ENCODE peak calls at places on chromosomes 12 and 14, in ten cellular contexts. One of them, this sample, is unnamed.

GRCh38 chr12:118999107-118999506 is 17.8 kb downstream of the SRRM4 start:
- DNase-seq in epithelial cell of esophagus: no peak
- DNase-seq in sciatic nerve: no peak
- DNase-seq in aorta: no peak
- DNase-seq in HTR-8/SVneo: no peak
- DNase-seq in CD4-positive, alpha-beta memory T cell: no peak
- DNase-seq in hepatocyte: no peak
- DNase-seq in MCF 10A: no peak
- DNase-seq in hepatic stellate cell: no peak
- DNase-seq in heart left ventricle: no peak
- DNase-seq in this sample: no peak

GRCh38 chr14:61229475-61229888 is 51.7 kb downstream of the TMEM30B start:
- DNase-seq in CD4-positive, alpha-beta memory T cell: no peak
- DNase-seq in MCF 10A: no peak
- DNase-seq in HTR-8/SVneo: no peak
- DNase-seq in hepatocyte: no peak
- DNase-seq in sciatic nerve: no peak
- DNase-seq in heart left ventricle: no peak
- DNase-seq in aorta: no peak
- DNase-seq in epithelial cell of esophagus: no peak
- DNase-seq in hepatic stellate cell: no peak
- DNase-seq in this sample: no peak

GRCh38 chr12:68944296-68945076 is 11.5 kb upstream of the CPM start:
- DNase-seq in hepatic stellate cell: no peak
- DNase-seq in hepatocyte: no peak
- DNase-seq in heart left ventricle: no peak
- DNase-seq in CD4-positive, alpha-beta memory T cell: no peak
- DNase-seq in epithelial cell of esophagus: peak
- DNase-seq in HTR-8/SVneo: no peak
- DNase-seq in aorta: no peak
- DNase-seq in sciatic nerve: no peak
- DNase-seq in MCF 10A: no peak
- DNase-seq in this sample: no peak

GRCh38 chr12:43856932-43857331 is 21.1 kb downstream of the TMEM117 start:
- DNase-seq in sciatic nerve: no peak
- DNase-seq in heart left ventricle: no peak
- DNase-seq in HTR-8/SVneo: no peak
- DNase-seq in hepatocyte: no peak
- DNase-seq in MCF 10A: no peak
- DNase-seq in CD4-positive, alpha-beta memory T cell: no peak
- DNase-seq in epithelial cell of esophagus: no peak
- DNase-seq in aorta: no peak
- DNase-seq in hepatic stellate cell: no peak
- DNase-seq in this sample: no peak

GRCh38 chr14:35368139-35368460 is 36.4 kb downstream of the NFKBIA start:
- DNase-seq in aorta: no peak
- DNase-seq in CD4-positive, alpha-beta memory T cell: no peak
- DNase-seq in sciatic nerve: no peak
- DNase-seq in HTR-8/SVneo: no peak
- DNase-seq in epithelial cell of esophagus: no peak
- DNase-seq in MCF 10A: no peak
- DNase-seq in hepatic stellate cell: no peak
- DNase-seq in heart left ventricle: no peak
- DNase-seq in hepatocyte: no peak
- DNase-seq in this sample: no peak

GRCh38 chr12:88093573-88093972 is 48.3 kb downstream of the CEP290 start:
- DNase-seq in epithelial cell of esophagus: no peak
- DNase-seq in hepatocyte: no peak
- DNase-seq in heart left ventricle: no peak
- DNase-seq in HTR-8/SVneo: no peak
- DNase-seq in MCF 10A: no peak
- DNase-seq in hepatic stellate cell: no peak
- DNase-seq in sciatic nerve: no peak
- DNase-seq in aorta: no peak
- DNase-seq in CD4-positive, alpha-beta memory T cell: no peak
- DNase-seq in this sample: no peak

GRCh38 chr12:96205909-96206308 is 11.7 kb downstream of the ELK3 start:
- DNase-seq in MCF 10A: no peak
- DNase-seq in hepatic stellate cell: no peak
- DNase-seq in CD4-positive, alpha-beta memory T cell: peak
- DNase-seq in hepatocyte: no peak
- DNase-seq in aorta: no peak
- DNase-seq in HTR-8/SVneo: no peak
- DNase-seq in sciatic nerve: no peak
- DNase-seq in epithelial cell of esophagus: no peak
- DNase-seq in heart left ventricle: no peak
- DNase-seq in this sample: no peak

GRCh38 chr14:105487449-105487985 is 831 bp downstream of the CRIP1 start:
- DNase-seq in sciatic nerve: no peak
- DNase-seq in hepatic stellate cell: no peak
- DNase-seq in epithelial cell of esophagus: no peak
- DNase-seq in aorta: no peak
- DNase-seq in MCF 10A: no peak
- DNase-seq in heart left ventricle: peak
- DNase-seq in CD4-positive, alpha-beta memory T cell: peak
- DNase-seq in hepatocyte: no peak
- DNase-seq in HTR-8/SVneo: no peak
- DNase-seq in this sample: no peak

GRCh38 chr14:30069536-30069935 is 141.9 kb upstream of the PRKD1 start:
- DNase-seq in hepatocyte: no peak
- DNase-seq in MCF 10A: no peak
- DNase-seq in heart left ventricle: no peak
- DNase-seq in aorta: no peak
- DNase-seq in CD4-positive, alpha-beta memory T cell: no peak
- DNase-seq in hepatic stellate cell: no peak
- DNase-seq in sciatic nerve: no peak
- DNase-seq in HTR-8/SVneo: no peak
- DNase-seq in epithelial cell of esophagus: no peak
- DNase-seq in this sample: no peak

GRCh38 chr14:87667661-87668060 is 325.3 kb downstream of the GALC start:
- DNase-seq in epithelial cell of esophagus: no peak
- DNase-seq in aorta: no peak
- DNase-seq in HTR-8/SVneo: no peak
- DNase-seq in hepatocyte: no peak
- DNase-seq in sciatic nerve: no peak
- DNase-seq in CD4-positive, alpha-beta memory T cell: no peak
- DNase-seq in heart left ventricle: no peak
- DNase-seq in MCF 10A: no peak
- DNase-seq in hepatic stellate cell: no peak
- DNase-seq in this sample: peak

GRCh38 chr12:79911889-79912656 is 22.8 kb downstream of the PPP1R12A start:
- DNase-seq in MCF 10A: peak
- DNase-seq in epithelial cell of esophagus: peak
- DNase-seq in hepatocyte: no peak
- DNase-seq in HTR-8/SVneo: no peak
- DNase-seq in heart left ventricle: no peak
- DNase-seq in CD4-positive, alpha-beta memory T cell: no peak
- DNase-seq in sciatic nerve: no peak
- DNase-seq in hepatic stellate cell: no peak
- DNase-seq in aorta: no peak
- DNase-seq in this sample: no peak

GRCh38 chr14:80930836-80931389 is 10.6 kb downstream of the CEP128 start:
- DNase-seq in heart left ventricle: no peak
- DNase-seq in hepatic stellate cell: peak
- DNase-seq in sciatic nerve: no peak
- DNase-seq in hepatocyte: no peak
- DNase-seq in CD4-positive, alpha-beta memory T cell: peak
- DNase-seq in epithelial cell of esophagus: peak
- DNase-seq in MCF 10A: peak
- DNase-seq in HTR-8/SVneo: peak
- DNase-seq in aorta: no peak
- DNase-seq in this sample: no peak

GRCh38 chr14:98489115-98489514 is 782.9 kb downstream of the BCL11B start:
- DNase-seq in MCF 10A: peak
- DNase-seq in hepatic stellate cell: no peak
- DNase-seq in heart left ventricle: no peak
- DNase-seq in epithelial cell of esophagus: peak
- DNase-seq in aorta: no peak
- DNase-seq in HTR-8/SVneo: no peak
- DNase-seq in sciatic nerve: no peak
- DNase-seq in CD4-positive, alpha-beta memory T cell: no peak
- DNase-seq in hepatocyte: no peak
- DNase-seq in this sample: no peak

GRCh38 chr14:37363661-37364060 is 165.9 kb downstream of the MIPOL1 start:
- DNase-seq in aorta: peak
- DNase-seq in hepatic stellate cell: no peak
- DNase-seq in HTR-8/SVneo: no peak
- DNase-seq in hepatocyte: no peak
- DNase-seq in epithelial cell of esophagus: no peak
- DNase-seq in MCF 10A: no peak
- DNase-seq in sciatic nerve: no peak
- DNase-seq in CD4-positive, alpha-beta memory T cell: no peak
- DNase-seq in heart left ventricle: no peak
- DNase-seq in this sample: no peak

GRCh38 chr14:101950516-101951215 is 13.7 kb upstream of the DYNC1H1 start:
- DNase-seq in epithelial cell of esophagus: no peak
- DNase-seq in MCF 10A: no peak
- DNase-seq in sciatic nerve: peak
- DNase-seq in CD4-positive, alpha-beta memory T cell: no peak
- DNase-seq in hepatocyte: no peak
- DNase-seq in HTR-8/SVneo: no peak
- DNase-seq in heart left ventricle: no peak
- DNase-seq in aorta: peak
- DNase-seq in hepatic stellate cell: no peak
- DNase-seq in this sample: no peak

GRCh38 chr14:77046706-77047105 is 18.2 kb upstream of the IRF2BPL start:
- DNase-seq in hepatic stellate cell: no peak
- DNase-seq in heart left ventricle: no peak
- DNase-seq in aorta: no peak
- DNase-seq in CD4-positive, alpha-beta memory T cell: no peak
- DNase-seq in sciatic nerve: no peak
- DNase-seq in epithelial cell of esophagus: no peak
- DNase-seq in hepatocyte: no peak
- DNase-seq in MCF 10A: peak
- DNase-seq in HTR-8/SVneo: no peak
- DNase-seq in this sample: no peak

GRCh38 chr14:70005281-70005805 is 126.1 kb downstream of the SMOC1 start:
- DNase-seq in epithelial cell of esophagus: no peak
- DNase-seq in CD4-positive, alpha-beta memory T cell: no peak
- DNase-seq in HTR-8/SVneo: no peak
- DNase-seq in hepatic stellate cell: no peak
- DNase-seq in heart left ventricle: no peak
- DNase-seq in hepatocyte: peak
- DNase-seq in sciatic nerve: no peak
- DNase-seq in MCF 10A: no peak
- DNase-seq in aorta: no peak
- DNase-seq in this sample: no peak

GRCh38 chr12:1592444-1593231 is 1.7 kb downstream of the FBXL14 start:
- DNase-seq in aorta: no peak
- DNase-seq in HTR-8/SVneo: peak
- DNase-seq in CD4-positive, alpha-beta memory T cell: peak
- DNase-seq in MCF 10A: peak
- DNase-seq in epithelial cell of esophagus: peak
- DNase-seq in hepatocyte: peak
- DNase-seq in heart left ventricle: peak
- DNase-seq in hepatic stellate cell: peak
- DNase-seq in sciatic nerve: peak
- DNase-seq in this sample: no peak

GRCh38 chr14:63470877-63471565 is 72.2 kb downstream of the PPP2R5E start:
- DNase-seq in aorta: no peak
- DNase-seq in CD4-positive, alpha-beta memory T cell: no peak
- DNase-seq in epithelial cell of esophagus: peak
- DNase-seq in sciatic nerve: no peak
- DNase-seq in HTR-8/SVneo: peak
- DNase-seq in MCF 10A: peak
- DNase-seq in hepatic stellate cell: peak
- DNase-seq in hepatocyte: peak
- DNase-seq in heart left ventricle: no peak
- DNase-seq in this sample: peak

GRCh38 chr12:94180558-94181296 is 32.4 kb downstream of the PLXNC1 start:
- DNase-seq in MCF 10A: no peak
- DNase-seq in aorta: no peak
- DNase-seq in heart left ventricle: no peak
- DNase-seq in hepatocyte: no peak
- DNase-seq in sciatic nerve: no peak
- DNase-seq in epithelial cell of esophagus: peak
- DNase-seq in CD4-positive, alpha-beta memory T cell: no peak
- DNase-seq in HTR-8/SVneo: no peak
- DNase-seq in hepatic stellate cell: no peak
- DNase-seq in this sample: no peak

GRCh38 chr12:124531281-124531745 is 36.1 kb downstream of the NCOR2 start:
- DNase-seq in HTR-8/SVneo: no peak
- DNase-seq in MCF 10A: no peak
- DNase-seq in CD4-positive, alpha-beta memory T cell: no peak
- DNase-seq in sciatic nerve: no peak
- DNase-seq in aorta: no peak
- DNase-seq in epithelial cell of esophagus: no peak
- DNase-seq in heart left ventricle: no peak
- DNase-seq in hepatocyte: no peak
- DNase-seq in hepatic stellate cell: no peak
- DNase-seq in this sample: no peak

GRCh38 chr12:33752854-33753253 is 269.4 kb upstream of the ALG10 start:
- DNase-seq in HTR-8/SVneo: no peak
- DNase-seq in hepatic stellate cell: no peak
- DNase-seq in aorta: no peak
- DNase-seq in CD4-positive, alpha-beta memory T cell: no peak
- DNase-seq in heart left ventricle: no peak
- DNase-seq in epithelial cell of esophagus: peak
- DNase-seq in hepatocyte: no peak
- DNase-seq in MCF 10A: peak
- DNase-seq in sciatic nerve: no peak
- DNase-seq in this sample: no peak

This sample was measured in COLO829.